ENCODE peak calls at places on chromosomes 1 and 21, in six cellular contexts. Q is heart left ventricle, C is colonic mucosa, Y is HAP-1, T is pancreas, R is stomach. K is an unnamed sample. For H3K4me1, the result is how much of the 10 kb centered on the place peaks cover.

GRCh38 chr1:59442492-59442891 is 145.6 kb downstream of the FGGY start:
- DNase-seq in R (no peak), T (no peak), Q (no peak), C (no peak), Y (no peak), K (no peak)

GRCh38 chr1:22592919-22593790 is 29.9 kb downstream of the EPHA8 start:
- DNase-seq in T (no peak), Y (no peak), R (no peak), C (peak), Q (no peak), K (no peak)

GRCh38 chr1:204075116-204075636 is 2.3 kb downstream of the SOX13 start:
- DNase-seq in R (peak), T (peak), Q (no peak), Y (no peak), C (peak), K (peak)

GRCh38 chr1:115084902-115085505 is 4.3 kb downstream of the TSPAN2 start:
- DNase-seq in Y (no peak), R (no peak), T (no peak), Q (peak), C (no peak), K (no peak)

GRCh38 chr1:59422921-59423575 is 126.2 kb downstream of the FGGY start:
- DNase-seq in Q (peak), C (peak), Y (no peak), T (peak), R (peak), K (peak)

GRCh38 chr21:29499734-29500343 is 201.1 kb downstream of the BACH1 start:
- DNase-seq in T (no peak), Q (no peak), C (no peak), R (no peak), Y (peak), K (no peak)

GRCh38 chr1:182248721-182249120 is 142.9 kb downstream of the GLUL start:
- DNase-seq in Q (no peak), R (no peak), C (no peak), Y (no peak), T (no peak), K (no peak)

GRCh38 chr1:166145496-166145895 is 21.3 kb downstream of the FAM78B start:
- DNase-seq in Q (no peak), R (no peak), Y (no peak), T (no peak), C (no peak), K (no peak)

GRCh38 chr1:179831225-179831624 is 46.4 kb downstream of the TOR1AIP2 start:
- DNase-seq in C (no peak), T (no peak), R (no peak), Y (no peak), Q (no peak), K (no peak)

GRCh38 chr1:184300446-184300845 is 86.4 kb upstream of the C1orf21 start:
- DNase-seq in R (no peak), Q (no peak), T (no peak), Y (no peak), C (no peak), K (no peak)

GRCh38 chr1:248622491-248623106 is 12.3 kb downstream of the OR2T11 start:
- DNase-seq in T (no peak), C (no peak), Q (no peak), R (no peak), Y (peak), K (no peak)

GRCh38 chr1:11279630-11280029 is 6.6 kb downstream of the UBIAD1 start:
- DNase-seq in Y (no peak), Q (no peak), T (no peak), R (no peak), C (no peak), K (no peak)
- H3K4me1 ChIP-seq in Y (under half), Q (under half), T (under half), R (under half), C (under half), K (under half)

GRCh38 chr1:13585599-13585965 is 1.9 kb downstream of the PDPN start:
- DNase-seq in T (no peak), C (no peak), Y (peak), Q (no peak), R (no peak), K (no peak)
- H3K4me1 ChIP-seq in T (under half), C (under half), Y (under half), Q (under half), R (under half), K (under half)

GRCh38 chr1:27135920-27136551 is 18.9 kb downstream of the SLC9A1 start:
- DNase-seq in T (no peak), R (peak), Y (no peak), Q (no peak), C (no peak), K (no peak)

GRCh38 chr1:27137022-27137542 is 17.8 kb downstream of the SLC9A1 start:
- DNase-seq in T (no peak), C (peak), R (peak), Q (peak), Y (no peak), K (no peak)

GRCh38 chr1:27138927-27139326 is 16.0 kb downstream of the SLC9A1 start:
- DNase-seq in C (no peak), T (no peak), Y (no peak), R (no peak), Q (no peak), K (no peak)

GRCh38 chr1:27138368-27138767 is 16.6 kb downstream of the SLC9A1 start:
- DNase-seq in R (no peak), Y (no peak), T (no peak), C (no peak), Q (no peak), K (no peak)

GRCh38 chr1:27137544-27138075 is 17.3 kb downstream of the SLC9A1 start:
- DNase-seq in Y (no peak), R (peak), C (peak), Q (peak), T (no peak), K (no peak)
- H3K4me1 ChIP-seq in Y (under half), R (half or more), C (under half), Q (half or more), T (under half), K (under half)

DNA sequence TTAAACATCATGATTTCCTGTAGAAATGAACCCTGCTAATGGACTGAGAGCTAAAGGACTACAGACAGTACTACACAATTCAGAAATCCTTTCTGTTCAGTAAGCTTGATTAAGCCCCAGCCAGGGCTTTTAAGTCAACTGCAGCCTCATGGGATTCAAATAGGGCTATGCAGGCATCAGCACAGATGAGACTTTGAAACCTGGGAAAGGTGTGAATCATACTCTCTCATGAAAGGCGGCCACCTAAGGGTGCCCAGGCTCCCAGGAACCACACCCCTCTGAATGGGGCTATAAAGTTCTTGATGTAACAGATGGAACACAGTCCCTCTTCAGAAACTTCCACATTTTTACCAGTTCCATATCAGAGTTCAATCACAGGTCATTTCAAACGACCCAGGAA is 7.6 kb downstream of the SIPA1L2 start:
- DNase-seq in R (no peak), Q (no peak), C (peak), T (no peak), Y (no peak), K (no peak)
- H3K4me1 ChIP-seq in R (under half), Q (half or more), C (under half), T (under half), Y (under half), K (under half)